ENCODE peak calls at places on chromosomes 5 and 9, in four cellular contexts. One of them, this sample, is unnamed.

GRCh38 chr9:115018547-115019435 is 88.4 kb upstream of the TNFSF8 start:
- DNase-seq in A549: no peak
- DNase-seq in K562: no peak
- DNase-seq in HepG2: no peak
- DNase-seq in this sample: peak

GRCh38 chr5:133427121-133427777 is 185.1 kb downstream of the FSTL4 start:
- DNase-seq in A549: no peak
- DNase-seq in K562: no peak
- DNase-seq in HepG2: no peak
- DNase-seq in this sample: peak

GRCh38 chr5:149803641-149804468 is 73.7 kb downstream of the PPARGC1B start:
- DNase-seq in A549: no peak
- DNase-seq in K562: no peak
- DNase-seq in HepG2: no peak
- DNase-seq in this sample: peak

GRCh38 chr5:90554358-90555006 is 4.1 kb upstream of the ADGRV1 start:
- DNase-seq in A549: no peak
- DNase-seq in K562: no peak
- DNase-seq in HepG2: peak
- DNase-seq in this sample: no peak

GRCh38 chr5:32508806-32509805 is 64.6 kb upstream of the ZFR start:
- DNase-seq in A549: no peak
- DNase-seq in K562: no peak
- DNase-seq in HepG2: no peak
- DNase-seq in this sample: no peak

GRCh38 chr5:38341641-38342040 is 83.3 kb downstream of the EGFLAM start:
- DNase-seq in A549: no peak
- DNase-seq in K562: no peak
- DNase-seq in HepG2: no peak
- DNase-seq in this sample: no peak

GRCh38 chr9:69173497-69173890 is 583 bp upstream of the TJP2 start:
- DNase-seq in A549: no peak
- DNase-seq in K562: no peak
- DNase-seq in HepG2: no peak
- DNase-seq in this sample: no peak

GRCh38 chr5:4942831-4943178 is 197.3 kb upstream of the ADAMTS16 start:
- DNase-seq in A549: no peak
- DNase-seq in K562: no peak
- DNase-seq in HepG2: no peak
- DNase-seq in this sample: no peak

GRCh38 chr5:177982072-177982727 is 13.8 kb downstream of the PROP1 start:
- DNase-seq in A549: peak
- DNase-seq in K562: no peak
- DNase-seq in HepG2: peak
- DNase-seq in this sample: no peak

GRCh38 chr5:32711693-32712462 is 757 bp downstream of the NPR3 start:
- DNase-seq in A549: peak
- DNase-seq in K562: no peak
- DNase-seq in HepG2: no peak
- DNase-seq in this sample: peak

GRCh38 chr9:108180511-108180910 is 675.3 kb downstream of the ACTL7B start:
- DNase-seq in A549: no peak
- DNase-seq in K562: no peak
- DNase-seq in HepG2: no peak
- DNase-seq in this sample: no peak

GRCh38 chr5:66881475-66882161 is 285.4 kb downstream of the MAST4 start:
- DNase-seq in A549: no peak
- DNase-seq in K562: no peak
- DNase-seq in HepG2: no peak
- DNase-seq in this sample: peak

GRCh38 chr9:107049825-107050184 is 186.8 kb downstream of the ZNF462 start:
- DNase-seq in A549: no peak
- DNase-seq in K562: no peak
- DNase-seq in HepG2: no peak
- DNase-seq in this sample: no peak

GRCh38 chr5:72268753-72269410 is 51.2 kb downstream of the MRPS27 start:
- DNase-seq in A549: no peak
- DNase-seq in K562: peak
- DNase-seq in HepG2: peak
- DNase-seq in this sample: peak

GRCh38 chr9:76756273-76756650 is 8.0 kb upstream of the PCA3 start:
- DNase-seq in A549: peak
- DNase-seq in K562: no peak
- DNase-seq in HepG2: peak
- DNase-seq in this sample: peak

GRCh38 chr5:142314129-142314528 is 10.7 kb downstream of the SPRY4 start:
- DNase-seq in A549: no peak
- DNase-seq in K562: no peak
- DNase-seq in HepG2: no peak
- DNase-seq in this sample: no peak

GRCh38 chr5:65760504-65761275 is 38.7 kb downstream of the NLN start:
- DNase-seq in A549: no peak
- DNase-seq in K562: no peak
- DNase-seq in HepG2: no peak
- DNase-seq in this sample: peak

GRCh38 chr5:80540691-80541090 is 29.4 kb downstream of the ANKRD34B start:
- DNase-seq in A549: no peak
- DNase-seq in K562: no peak
- DNase-seq in HepG2: no peak
- DNase-seq in this sample: no peak

GRCh38 chr9:69004836-69005235 is 9.1 kb downstream of the PRKACG start:
- DNase-seq in A549: no peak
- DNase-seq in K562: no peak
- DNase-seq in HepG2: no peak
- DNase-seq in this sample: peak

GRCh38 chr5:64835266-64835665 is 66.5 kb downstream of the CWC27 start:
- DNase-seq in A549: no peak
- DNase-seq in K562: no peak
- DNase-seq in HepG2: no peak
- DNase-seq in this sample: no peak

GRCh38 chr5:118397231-118397630 is 591.1 kb downstream of the DTWD2 start:
- DNase-seq in A549: no peak
- DNase-seq in K562: no peak
- DNase-seq in HepG2: no peak
- DNase-seq in this sample: no peak

GRCh38 chr9:81393985-81394811 is 295.1 kb downstream of the TLE1 start:
- DNase-seq in A549: no peak
- DNase-seq in K562: no peak
- DNase-seq in HepG2: no peak
- DNase-seq in this sample: peak

GRCh38 chr9:79013715-79014610 is 557.8 kb upstream of the TLE4 start:
- DNase-seq in A549: no peak
- DNase-seq in K562: no peak
- DNase-seq in HepG2: no peak
- DNase-seq in this sample: peak

GRCh38 chr5:135054546-135054945 is 20.5 kb upstream of the PITX1 start:
- DNase-seq in A549: no peak
- DNase-seq in K562: no peak
- DNase-seq in HepG2: no peak
- DNase-seq in this sample: no peak

GRCh38 chr5:7813007-7813406 is 37.9 kb downstream of the CFAP90 start:
- DNase-seq in A549: no peak
- DNase-seq in K562: no peak
- DNase-seq in HepG2: no peak
- DNase-seq in this sample: no peak

GRCh38 chr9:7053903-7054302 is 296.1 kb downstream of the KDM4C start:
- DNase-seq in A549: no peak
- DNase-seq in K562: no peak
- DNase-seq in HepG2: no peak
- DNase-seq in this sample: no peak

GRCh38 chr5:84373506-84373905 is 11.2 kb downstream of the EDIL3 start:
- DNase-seq in A549: no peak
- DNase-seq in K562: no peak
- DNase-seq in HepG2: no peak
- DNase-seq in this sample: no peak

GRCh38 chr9:107875571-107875980 is 386.0 kb upstream of the KLF4 start:
- DNase-seq in A549: no peak
- DNase-seq in K562: no peak
- DNase-seq in HepG2: no peak
- DNase-seq in this sample: no peak

GRCh38 chr5:122219767-122220166 is 90.4 kb downstream of the ZNF474 start:
- DNase-seq in A549: no peak
- DNase-seq in K562: no peak
- DNase-seq in HepG2: no peak
- DNase-seq in this sample: no peak

GRCh38 chr9:129026442-129027223 is 1.5 kb downstream of the SH3GLB2 start:
- DNase-seq in A549: no peak
- DNase-seq in K562: no peak
- DNase-seq in HepG2: peak
- DNase-seq in this sample: peak

GRCh38 chr5:98977723-98978122 is 48.9 kb upstream of the CHD1 start:
- DNase-seq in A549: no peak
- DNase-seq in K562: no peak
- DNase-seq in HepG2: no peak
- DNase-seq in this sample: no peak

GRCh38 chr9:95062601-95063065 is 254.9 kb downstream of the FANCC start:
- DNase-seq in A549: no peak
- DNase-seq in K562: no peak
- DNase-seq in HepG2: no peak
- DNase-seq in this sample: no peak

GRCh38 chr9:129237195-129237611 is 59.1 kb upstream of the IER5L start:
- DNase-seq in A549: peak
- DNase-seq in K562: peak
- DNase-seq in HepG2: no peak
- DNase-seq in this sample: peak

GRCh38 chr5:89178576-89178975 is 295.6 kb upstream of the MEF2C start:
- DNase-seq in A549: no peak
- DNase-seq in K562: no peak
- DNase-seq in HepG2: no peak
- DNase-seq in this sample: no peak

GRCh38 chr9:114278356-114278755 is 44.5 kb upstream of the ORM1 start:
- DNase-seq in A549: no peak
- DNase-seq in K562: no peak
- DNase-seq in HepG2: no peak
- DNase-seq in this sample: no peak

GRCh38 chr9:86948153-86948929 is 1.0 kb upstream of the GAS1 start:
- DNase-seq in A549: peak
- DNase-seq in K562: peak
- DNase-seq in HepG2: peak
- DNase-seq in this sample: peak

GRCh38 chr5:82863260-82863659 is 213.9 kb downstream of the TMEM167A start:
- DNase-seq in A549: no peak
- DNase-seq in K562: no peak
- DNase-seq in HepG2: no peak
- DNase-seq in this sample: no peak
- TF ChIP-seq MAZ in A549: no peak
- TF ChIP-seq MAZ in K562: no peak
- TF ChIP-seq MAZ in HepG2: no peak
- TF ChIP-seq MAZ in this sample: no peak

GRCh38 chr9:132312426-132312825 is 42.4 kb downstream of the SETX start:
- DNase-seq in A549: no peak
- DNase-seq in K562: no peak
- DNase-seq in HepG2: no peak
- DNase-seq in this sample: no peak

GRCh38 chr9:132311978-132312377 is 42.8 kb downstream of the SETX start:
- DNase-seq in A549: no peak
- DNase-seq in K562: no peak
- DNase-seq in HepG2: no peak
- DNase-seq in this sample: peak

GRCh38 chr9:132312873-132313272 is 41.9 kb downstream of the SETX start:
- DNase-seq in A549: no peak
- DNase-seq in K562: no peak
- DNase-seq in HepG2: no peak
- DNase-seq in this sample: no peak

GRCh38 chr9:132309056-132309455 is 45.7 kb downstream of the SETX start:
- DNase-seq in A549: no peak
- DNase-seq in K562: no peak
- DNase-seq in HepG2: no peak
- DNase-seq in this sample: no peak
- TF ChIP-seq MAZ in A549: no peak
- TF ChIP-seq MAZ in K562: no peak
- TF ChIP-seq MAZ in HepG2: no peak
- TF ChIP-seq MAZ in this sample: no peak

GRCh38 chr5:36055984-36056383 is 10.7 kb downstream of the UGT3A2 start:
- DNase-seq in A549: no peak
- DNase-seq in K562: no peak
- DNase-seq in HepG2: no peak
- DNase-seq in this sample: no peak

GRCh38 chr5:36049949-36050348 is 16.7 kb downstream of the UGT3A2 start:
- DNase-seq in A549: no peak
- DNase-seq in K562: no peak
- DNase-seq in HepG2: no peak
- DNase-seq in this sample: no peak

GRCh38 chr5:36052542-36052941 is 14.1 kb downstream of the UGT3A2 start:
- DNase-seq in A549: no peak
- DNase-seq in K562: no peak
- DNase-seq in HepG2: no peak
- DNase-seq in this sample: no peak

GRCh38 chr5:36058776-36059175 is 7.9 kb downstream of the UGT3A2 start:
- DNase-seq in A549: no peak
- DNase-seq in K562: no peak
- DNase-seq in HepG2: no peak
- DNase-seq in this sample: no peak

GRCh38 chr5:36054646-36055045 is 12.0 kb downstream of the UGT3A2 start:
- DNase-seq in A549: no peak
- DNase-seq in K562: no peak
- DNase-seq in HepG2: no peak
- DNase-seq in this sample: no peak
- TF ChIP-seq MAZ in A549: no peak
- TF ChIP-seq MAZ in K562: no peak
- TF ChIP-seq MAZ in HepG2: no peak
- TF ChIP-seq MAZ in this sample: no peak

GRCh38 chr5:147902606-147903115 is 3.7 kb downstream of the C5orf46 start:
- DNase-seq in A549: no peak
- DNase-seq in K562: no peak
- DNase-seq in HepG2: no peak
- DNase-seq in this sample: peak

GRCh38 chr5:147906326-147907095 is at the start of gene C5orf46:
- DNase-seq in A549: no peak
- DNase-seq in K562: no peak
- DNase-seq in HepG2: peak
- DNase-seq in this sample: peak

GRCh38 chr5:147904110-147904509 is 2.2 kb downstream of the C5orf46 start:
- DNase-seq in A549: no peak
- DNase-seq in K562: no peak
- DNase-seq in HepG2: no peak
- DNase-seq in this sample: no peak

GRCh38 chr5:147898875-147899401 is 7.4 kb downstream of the C5orf46 start:
- DNase-seq in A549: no peak
- DNase-seq in K562: no peak
- DNase-seq in HepG2: no peak
- DNase-seq in this sample: peak

GRCh38 chr5:147901555-147901954 is 4.8 kb downstream of the C5orf46 start:
- DNase-seq in A549: no peak
- DNase-seq in K562: no peak
- DNase-seq in HepG2: no peak
- DNase-seq in this sample: peak
- TF ChIP-seq MAZ in A549: no peak
- TF ChIP-seq MAZ in K562: no peak
- TF ChIP-seq MAZ in HepG2: no peak
- TF ChIP-seq MAZ in this sample: no peak

This sample was measured in IMR-90.